ENCODE peak calls at places on chromosome 2, in ten cellular contexts. H, G, K, P, V, C, F, R, S and B are unnamed samples.

GRCh38 chr2:224513991-224514390 is 71.2 kb downstream of the CUL3 start:
- DNase-seq in C (no peak), H (peak; percentile 12), V (no peak), F (no peak), G (no peak), R (no peak), K (no peak), P (peak; percentile 61), S (peak; percentile 19), B (no peak)

GRCh38 chr2:242057379-242058040 is 188.0 kb downstream of the RTP5 start:
- DNase-seq in S (no peak), G (no peak), K (no peak), F (no peak), V (no peak), P (no peak), R (no peak), C (no peak), H (no peak), B (no peak)

GRCh38 chr2:224709276-224709675 is 6.9 kb downstream of the CCDC195 start:
- DNase-seq in V (no peak), K (no peak), S (no peak), F (no peak), R (no peak), G (no peak), H (no peak), C (no peak), P (no peak), B (no peak)

GRCh38 chr2:70977605-70978205 is 725 bp upstream of the ANKRD53 start:
- DNase-seq in K (no peak), P (peak; percentile 93), C (peak; percentile 81), S (peak; percentile 87), G (peak; percentile 64), F (no peak), R (peak; percentile 83), H (peak; percentile 93), V (peak; percentile 21), B (peak; percentile 85)

GRCh38 chr2:221571108-221571390 is 1.1 kb downstream of the EPHA4 start:
- DNase-seq in F (no peak), C (peak; percentile 52), V (no peak), K (no peak), G (no peak), P (peak; percentile 20), S (no peak), R (peak; percentile 12), H (peak; percentile 17), B (no peak)

GRCh38 chr2:17682098-17682857 is 71.3 kb downstream of the SMC6 start:
- DNase-seq in V (no peak), S (no peak), H (no peak), K (no peak), F (no peak), C (no peak), P (no peak), R (no peak), G (no peak), B (no peak)

GRCh38 chr2:204299766-204300165 is 245.5 kb upstream of the PARD3B start:
- DNase-seq in G (no peak), H (no peak), V (no peak), R (no peak), C (no peak), S (no peak), P (no peak), F (no peak), K (no peak), B (no peak)

GRCh38 chr2:168401771-168402170 is 54.3 kb upstream of the CERS6 start:
- DNase-seq in R (no peak), G (no peak), H (no peak), F (no peak), K (no peak), V (no peak), S (no peak), C (no peak), P (no peak), B (no peak)

GRCh38 chr2:233711312-233712008 is 1.2 kb upstream of the UGT1A5 start:
- DNase-seq in S (peak; percentile 88), P (peak; percentile 87), V (no peak), R (peak; percentile 85), H (peak; percentile 73), K (peak; percentile 47), G (peak; percentile 56), F (peak; percentile 80), C (peak; percentile 91), B (peak; percentile 69)

GRCh38 chr2:126891681-126892500 is 6.8 kb upstream of the TEX51 start:
- DNase-seq in S (no peak), K (no peak), F (no peak), P (no peak), C (no peak), H (no peak), G (no peak), V (no peak), R (no peak), B (no peak)

GRCh38 chr2:98242006-98242405 is 104.2 kb upstream of the CNGA3 start:
- DNase-seq in P (no peak), K (no peak), C (no peak), F (no peak), V (no peak), R (no peak), H (no peak), S (no peak), G (no peak), B (no peak)

GRCh38 chr2:98252394-98252793 is 93.9 kb upstream of the CNGA3 start:
- DNase-seq in V (no peak), G (no peak), P (no peak), F (no peak), H (no peak), S (no peak), R (no peak), C (no peak), K (no peak), B (no peak)

GRCh38 chr2:98247383-98247782 is 98.9 kb upstream of the CNGA3 start:
- DNase-seq in C (no peak), R (no peak), G (no peak), K (no peak), V (no peak), F (no peak), P (no peak), S (no peak), H (no peak), B (no peak)
- TF ChIP-seq CTCF in C (no peak), R (no peak), G (no peak), K (no peak), V (no peak), F (no peak), P (no peak), S (no peak), H (no peak), B (no peak)

DNA sequence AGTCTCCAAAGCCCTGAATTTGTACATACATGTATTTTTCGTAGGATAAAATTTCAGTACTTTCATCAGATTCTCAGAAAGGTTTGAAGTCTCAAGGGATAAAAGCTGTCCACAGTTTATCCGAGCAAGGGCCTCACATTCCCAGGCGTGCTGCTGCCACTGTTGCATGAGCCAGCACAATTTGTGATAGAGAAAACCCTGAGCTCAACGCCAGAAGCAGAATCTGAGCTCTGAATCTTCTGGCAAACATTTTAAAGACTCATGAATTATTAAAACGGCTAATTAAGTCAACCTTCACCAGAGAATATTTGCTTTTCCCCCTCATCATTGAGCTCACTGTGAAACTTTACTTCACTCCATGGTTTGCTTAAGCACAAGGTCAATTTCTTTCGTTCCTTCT is 38.5 kb upstream of the STPG4 start:
- DNase-seq in G (no peak), F (no peak), R (peak; percentile 69), V (no peak), P (no peak), K (no peak), H (no peak), S (peak; percentile 52), C (no peak), B (peak; percentile 43)
- H3K4me3 ChIP-seq in G (peak overlapping the region; percentile 20), F (no peak overlapping the region), R (no peak overlapping the region), V (no peak overlapping the region), P (no peak overlapping the region), K (no peak overlapping the region), H (no peak overlapping the region), S (no peak overlapping the region), C (no peak overlapping the region), B (no peak overlapping the region)

GRCh38 chr2:3494984-3495666 is 24.2 kb downstream of the ADI1 start:
- DNase-seq in S (no peak), H (no peak), C (peak; percentile 49), G (no peak), R (no peak), P (no peak), V (no peak), F (no peak), K (no peak), B (no peak)

GRCh38 chr2:3491716-3492474 is 27.4 kb downstream of the ADI1 start:
- DNase-seq in C (peak; percentile 49), S (no peak), K (no peak), R (no peak), P (no peak), G (no peak), H (no peak), F (no peak), V (no peak), B (no peak)

GRCh38 chr2:3493610-3493997 is 25.7 kb downstream of the ADI1 start:
- DNase-seq in H (peak; percentile 75), G (no peak), F (no peak), C (peak; percentile 90), P (peak; percentile 73), K (no peak), V (no peak), R (peak; percentile 89), S (peak; percentile 85), B (peak; percentile 61)

GRCh38 chr2:3491306-3491705 is 28.0 kb downstream of the ADI1 start:
- DNase-seq in C (peak; percentile 45), H (no peak), F (no peak), G (no peak), R (peak; percentile 39), K (no peak), V (no peak), P (no peak), S (no peak), B (no peak)

DNA sequence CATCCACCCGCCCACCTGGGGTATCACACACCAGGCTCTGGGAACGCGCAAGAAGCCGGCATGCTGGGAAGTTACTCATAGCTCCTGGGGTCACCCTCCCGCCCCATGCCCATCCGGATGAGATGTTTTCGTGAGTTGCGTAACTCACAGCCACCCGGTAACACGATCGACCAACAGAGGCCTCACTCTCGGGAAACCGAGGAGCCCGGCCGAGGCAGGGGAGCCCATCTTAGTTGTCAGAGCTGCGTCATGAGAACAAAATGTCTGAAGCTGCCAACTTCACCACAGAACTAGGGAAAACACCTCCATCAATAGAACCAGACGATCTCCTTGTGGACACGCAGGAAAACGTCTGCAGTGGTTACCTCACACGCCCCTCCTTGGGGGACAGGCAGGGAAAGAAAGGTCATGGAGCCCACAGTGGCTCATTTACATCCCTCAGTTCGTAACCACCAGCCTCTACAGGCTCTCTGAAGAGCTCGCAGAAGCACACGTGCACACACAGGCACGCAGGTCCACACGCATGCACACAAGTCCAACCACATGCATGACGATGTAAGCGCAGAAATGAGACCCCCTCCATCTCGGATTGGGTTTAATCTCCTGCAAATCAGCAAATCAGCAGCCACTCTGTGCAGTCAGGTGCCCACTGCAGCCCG is 26.3 kb downstream of the ADI1 start:
- DNase-seq in R (peak; percentile 98), G (no peak), C (peak; percentile 71), F (no peak), P (peak; percentile 95), S (peak; percentile 91), H (peak; percentile 96), K (no peak), V (no peak), B (peak; percentile 96)
- TF ChIP-seq CTCF in R (peak; percentile 29), G (no peak), C (no peak), F (no peak), P (no peak), S (no peak), H (no peak), K (no peak), V (no peak), B (peak; percentile 16)

GRCh38 chr2:20882466-20883170 is 59.7 kb upstream of the LDAH start:
- DNase-seq in V (no peak), C (no peak), H (no peak), R (no peak), G (no peak), P (no peak), F (no peak), K (no peak), S (no peak), B (no peak)
- H3K4me3 ChIP-seq in V (no peak overlapping the region), C (no peak overlapping the region), H (no peak overlapping the region), R (no peak overlapping the region), G (no peak overlapping the region), P (no peak overlapping the region), F (no peak overlapping the region), K (no peak overlapping the region), S (no peak overlapping the region), B (no peak overlapping the region)